ENCODE peak calls at places on chromosome 1, in six cellular contexts. Q is epithelial cell of esophagus; C is SK-N-SH; F is activated CD8-positive, alpha-beta T cell treated with anti-CD3 and anti-CD28 coated beads for 36 hours; H is H4; J is Right ventricle myocardium inferior. Z is an unnamed sample.

GRCh38 chr1:179287946-179288345 is 5.7 kb upstream of the SOAT1 start:
- DNase-seq in H (no peak), J (no peak), C (no peak), Q (no peak), F (no peak), Z (no peak)

GRCh38 chr1:189429610-189430009 is 1048.1 kb downstream of the BRINP3 start:
- DNase-seq in H (peak), J (no peak), F (no peak), C (peak), Q (peak), Z (peak)

GRCh38 chr1:41435570-41436178 is 48.8 kb downstream of the EDN2 start:
- DNase-seq in H (peak), Q (no peak), C (peak), J (peak), F (no peak), Z (no peak)

GRCh38 chr1:117342397-117342796 is 24.9 kb upstream of the MAN1A2 start:
- DNase-seq in Q (no peak), C (no peak), F (no peak), H (no peak), J (no peak), Z (no peak)

GRCh38 chr1:18108313-18109057 is 887 bp downstream of the IGSF21 start:
- DNase-seq in H (no peak), Q (no peak), J (no peak), C (peak), F (no peak), Z (no peak)

GRCh38 chr1:74065081-74065480 is 132.9 kb downstream of the LRRIQ3 start:
- DNase-seq in J (no peak), H (no peak), Q (no peak), F (no peak), C (no peak), Z (no peak)

GRCh38 chr1:205088341-205088740 is 4.1 kb upstream of the TMEM81 start:
- DNase-seq in J (no peak), Q (no peak), F (no peak), H (no peak), C (no peak), Z (no peak)

GRCh38 chr1:236148471-236148847 is 6.1 kb downstream of the GPR137B start:
- DNase-seq in Q (no peak), J (no peak), F (no peak), C (no peak), H (no peak), Z (no peak)

GRCh38 chr1:113133038-113133437 is 60.0 kb downstream of the LRIG2 start:
- DNase-seq in F (peak), J (no peak), C (no peak), H (no peak), Q (no peak), Z (no peak)

GRCh38 chr1:24055681-24056080 is 56.3 kb downstream of the MYOM3 start:
- DNase-seq in H (no peak), J (no peak), Q (no peak), F (no peak), C (no peak), Z (no peak)

GRCh38 chr1:154182342-154183044 is 9.4 kb downstream of the TPM3 start:
- DNase-seq in J (peak), H (peak), Q (peak), C (peak), F (peak), Z (peak)

GRCh38 chr1:225754940-225755635 is 22.5 kb upstream of the SRP9 start:
- DNase-seq in F (no peak), Q (peak), C (no peak), H (peak), J (no peak), Z (peak)

GRCh38 chr1:81873946-81874345 is 73.2 kb downstream of the ADGRL2 start:
- DNase-seq in F (no peak), H (no peak), C (no peak), J (no peak), Q (no peak), Z (no peak)

GRCh38 chr1:221827307-221827642 is 85.4 kb upstream of the DUSP10 start:
- DNase-seq in Q (no peak), J (no peak), F (no peak), C (no peak), H (no peak), Z (no peak)

GRCh38 chr1:110610084-110610483 is 3.9 kb upstream of the KCNA2 start:
- DNase-seq in H (no peak), J (no peak), F (no peak), Q (no peak), C (no peak), Z (no peak)

GRCh38 chr1:56506951-56507437 is 72.4 kb downstream of the PLPP3 start:
- DNase-seq in Q (peak), C (no peak), H (no peak), J (no peak), F (no peak), Z (peak)

GRCh38 chr1:182235604-182235951 is 156.0 kb downstream of the GLUL start:
- DNase-seq in H (no peak), C (no peak), F (no peak), J (no peak), Q (no peak), Z (no peak)

GRCh38 chr1:218930879-218931278 is 242.8 kb upstream of the LYPLAL1 start:
- DNase-seq in C (no peak), Q (peak), J (no peak), H (peak), F (no peak), Z (peak)

GRCh38 chr1:233791372-233791703 is 113.1 kb upstream of the SLC35F3 start:
- DNase-seq in H (no peak), F (no peak), Q (no peak), J (no peak), C (no peak), Z (no peak)

GRCh38 chr1:200323856-200324400 is 85.9 kb downstream of the ZNF281 start:
- DNase-seq in F (no peak), H (no peak), J (no peak), Q (peak), C (no peak), Z (peak)

GRCh38 chr1:118204648-118205047 is 19.6 kb upstream of the SPAG17 start:
- DNase-seq in Q (peak), C (no peak), H (no peak), F (no peak), J (no peak), Z (peak)

GRCh38 chr1:26861889-26862371 is 1.0 kb upstream of the SFN start:
- DNase-seq in J (no peak), C (no peak), H (no peak), Q (peak), F (no peak), Z (peak)

GRCh38 chr1:59415876-59416275 is 119.0 kb downstream of the FGGY start:
- DNase-seq in Q (no peak), H (no peak), F (no peak), J (no peak), C (no peak), Z (no peak)

GRCh38 chr1:212950243-212951057 is at the start of gene VASH2:
- DNase-seq in F (peak), C (peak), Q (peak), J (peak), H (peak), Z (peak)

GRCh38 chr1:110283677-110284076 is 55.5 kb upstream of the RBM15 start:
- DNase-seq in H (no peak), J (no peak), Q (no peak), C (no peak), F (no peak), Z (no peak)

Z was measured in MCF 10A.